ENCODE peak calls at places on chromosome X, in four cellular contexts. O is HepG2, F is K562, I is GM12878. C is an unnamed sample.

GRCh38 chrX:37956223-37956622 is 50.1 kb upstream of the SYTL5 start:
- DNase-seq in F (no peak), O (no peak), I (no peak), C (no peak)

GRCh38 chrX:94908171-94908570 is 1234.2 kb downstream of the FAM133A start:
- DNase-seq in I (no peak), F (no peak), O (no peak), C (no peak)

GRCh38 chrX:114162068-114162735 is 421.7 kb upstream of the HTR2C start:
- DNase-seq in I (no peak), O (peak; percentile 0), F (peak; percentile 56), C (peak; percentile 72)

GRCh38 chrX:56314334-56314733 is 82.2 kb downstream of the KLF8 start:
- DNase-seq in O (no peak), F (no peak), I (no peak), C (no peak)

GRCh38 chrX:623599-624323 is 6.8 kb upstream of the SHOX start:
- DNase-seq in I (no peak), F (no peak), O (no peak), C (peak; percentile 70)

GRCh38 chrX:11968470-11968869 is 169.8 kb upstream of the FRMPD4 start:
- DNase-seq in I (no peak), F (no peak), O (peak; percentile 1), C (no peak)

GRCh38 chrX:45849261-45849660 is 648.6 kb upstream of the DIPK2B start:
- DNase-seq in O (peak; percentile 61), F (peak; percentile 4), I (no peak), C (no peak)

GRCh38 chrX:8126092-8126491 is 45.0 kb downstream of the VCX2 start:
- DNase-seq in I (no peak), O (no peak), F (no peak), C (no peak)

GRCh38 chrX:26918633-26919032 is 544.5 kb downstream of the PPP4R3C start:
- DNase-seq in I (no peak), O (peak; percentile 23), F (peak; percentile 9), C (peak; percentile 12)

GRCh38 chrX:142884853-142885252 is 140.9 kb upstream of the SPANXN4 start:
- DNase-seq in O (no peak), F (no peak), I (no peak), C (no peak)

GRCh38 chrX:14922437-14922836 is 49.2 kb downstream of the MOSPD2 start:
- DNase-seq in I (no peak), O (no peak), F (no peak), C (no peak)

GRCh38 chrX:128518508-128518907 is 466.3 kb upstream of the ACTRT1 start:
- DNase-seq in O (peak; percentile 6), I (no peak), F (no peak), C (no peak)

GRCh38 chrX:47515941-47516649 is 33.1 kb upstream of the ZNF41 start:
- DNase-seq in I (no peak), F (no peak), O (no peak), C (no peak)

GRCh38 chrX:2457289-2458133 is 43.3 kb downstream of the DHRSX start:
- DNase-seq in O (no peak), F (peak; percentile 95), I (no peak), C (peak; percentile 39)

GRCh38 chrX:15674514-15674898 is 9.9 kb upstream of the CLTRN start:
- DNase-seq in O (peak; percentile 91), I (peak; percentile 94), F (peak; percentile 96), C (peak; percentile 72)

GRCh38 chrX:133653363-133653762 is 238.1 kb upstream of the GPC4 start:
- DNase-seq in I (no peak), F (no peak), O (no peak), C (no peak)

GRCh38 chrX:35104626-35105025 is 162.0 kb downstream of the FAM47B start:
- DNase-seq in F (no peak), I (no peak), O (no peak), C (no peak)

GRCh38 chrX:47854474-47854873 is 17.8 kb downstream of the ZNF81 start:
- DNase-seq in F (peak; percentile 24), O (no peak), I (no peak), C (peak; percentile 29)

GRCh38 chrX:135974279-135974856 is 580 bp upstream of the MMGT1 start:
- DNase-seq in I (no peak), F (peak; percentile 74), O (peak; percentile 2), C (peak; percentile 68)

GRCh38 chrX:74449937-74450330 is 28.6 kb downstream of the SLC16A2 start:
- DNase-seq in F (no peak), O (no peak), I (no peak), C (no peak)

GRCh38 chrX:143873343-143873742 is 10.5 kb upstream of the UBE2NL start:
- DNase-seq in F (no peak), I (no peak), O (no peak), C (no peak)

GRCh38 chrX:46791927-46792825 is 33.3 kb upstream of the SLC9A7 start:
- DNase-seq in O (peak; percentile 32), I (peak; percentile 68), F (peak; percentile 16), C (peak; percentile 16)

GRCh38 chrX:1903380-1903935 is 288.6 kb downstream of the ASMT start:
- DNase-seq in I (no peak), O (peak; percentile 70), F (no peak), C (no peak)

GRCh38 chrX:149711545-149712236 is at the start of gene MAGEA11:
- DNase-seq in I (no peak), O (no peak), F (no peak), C (no peak)

GRCh38 chrX:74195605-74196004 is 108.4 kb upstream of the ZCCHC13 start:
- DNase-seq in F (no peak), O (no peak), I (no peak), C (no peak)

GRCh38 chrX:54182864-54183613 is at the start of gene FAM120C:
- DNase-seq in F (peak; percentile 75), O (peak; percentile 51), I (peak; percentile 40), C (peak; percentile 44)

GRCh38 chrX:119686087-119686639 is 6.8 kb downstream of the SEPTIN6 start:
- DNase-seq in F (no peak), O (no peak), I (peak; percentile 76), C (no peak)

GRCh38 chrX:23908219-23909003 is 605 bp downstream of the CXorf58 start:
- DNase-seq in O (no peak), F (peak; percentile 51), I (no peak), C (peak; percentile 12)

GRCh38 chrX:136999021-136999420 is 34.8 kb downstream of the GPR101 start:
- DNase-seq in O (no peak), F (no peak), I (no peak), C (no peak)

GRCh38 chrX:54045563-54046228 is 1.4 kb upstream of the PHF8 start:
- DNase-seq in O (peak; percentile 87), I (no peak), F (no peak), C (no peak)

GRCh38 chrX:131316260-131316659 is 27.2 kb upstream of the IGSF1 start:
- DNase-seq in I (no peak), F (no peak), O (no peak), C (no peak)

GRCh38 chrX:18210470-18210869 is 10.2 kb downstream of the BEND2 start:
- DNase-seq in I (no peak), F (peak; percentile 9), O (no peak), C (no peak)

GRCh38 chrX:119512145-119512800 is 44.0 kb downstream of the SLC25A5 start:
- DNase-seq in F (peak; percentile 80), O (peak; percentile 75), I (no peak), C (peak; percentile 61)

GRCh38 chrX:50707955-50708694 is 105.9 kb downstream of the SHROOM4 start:
- DNase-seq in I (no peak), O (no peak), F (no peak), C (no peak)

GRCh38 chrX:20372533-20372932 is 105.8 kb upstream of the RPS6KA3 start:
- DNase-seq in F (no peak), I (no peak), O (no peak), C (no peak)
- TF ChIP-seq NR2C2 in F (no peak), I (no peak), O (no peak), C (no peak)

GRCh38 chrX:17081969-17082368 is 135.5 kb downstream of the REPS2 start:
- DNase-seq in F (no peak), O (no peak), I (no peak), C (no peak)

GRCh38 chrX:17082831-17083230 is 136.4 kb downstream of the REPS2 start:
- DNase-seq in I (no peak), O (peak; percentile 9), F (peak; percentile 21), C (no peak)

GRCh38 chrX:17081535-17081934 is 135.1 kb downstream of the REPS2 start:
- DNase-seq in F (no peak), I (no peak), O (no peak), C (no peak)

DNA sequence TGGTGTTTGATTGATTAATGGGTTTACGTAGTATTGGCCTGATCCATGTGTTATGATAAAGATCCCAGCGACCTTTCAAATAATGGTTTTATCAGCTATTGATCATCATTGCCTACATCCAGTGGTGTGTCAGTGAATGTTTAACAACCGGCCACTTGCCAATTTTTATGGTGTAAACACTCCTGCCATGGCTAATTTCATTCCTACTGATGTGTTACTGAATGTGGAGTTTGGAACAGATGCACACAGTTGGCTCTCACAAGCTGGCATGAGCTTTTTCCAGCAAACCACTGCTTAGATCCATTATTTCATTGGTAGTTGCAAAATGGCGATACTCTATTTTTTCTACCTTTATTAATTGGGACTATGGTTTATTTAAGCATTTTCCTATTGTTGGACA is 139.9 kb downstream of the REPS2 start:
- DNase-seq in F (no peak), O (no peak), I (no peak), C (no peak)
- TF ChIP-seq NR2C2 in F (no peak), O (no peak), I (no peak), C (no peak)

GRCh38 chrX:134654398-134655012 is 3.8 kb downstream of the PLAC1 start:
- DNase-seq in I (no peak), O (no peak), F (no peak), C (no peak)
- TF ChIP-seq NR2C2 in I (no peak), O (no peak), F (no peak), C (no peak)

GRCh38 chrX:152601848-152602616 is 35.7 kb upstream of the GABRQ start:
- DNase-seq in O (peak; percentile 1), I (no peak), F (peak; percentile 50), C (peak; percentile 19)

DNA sequence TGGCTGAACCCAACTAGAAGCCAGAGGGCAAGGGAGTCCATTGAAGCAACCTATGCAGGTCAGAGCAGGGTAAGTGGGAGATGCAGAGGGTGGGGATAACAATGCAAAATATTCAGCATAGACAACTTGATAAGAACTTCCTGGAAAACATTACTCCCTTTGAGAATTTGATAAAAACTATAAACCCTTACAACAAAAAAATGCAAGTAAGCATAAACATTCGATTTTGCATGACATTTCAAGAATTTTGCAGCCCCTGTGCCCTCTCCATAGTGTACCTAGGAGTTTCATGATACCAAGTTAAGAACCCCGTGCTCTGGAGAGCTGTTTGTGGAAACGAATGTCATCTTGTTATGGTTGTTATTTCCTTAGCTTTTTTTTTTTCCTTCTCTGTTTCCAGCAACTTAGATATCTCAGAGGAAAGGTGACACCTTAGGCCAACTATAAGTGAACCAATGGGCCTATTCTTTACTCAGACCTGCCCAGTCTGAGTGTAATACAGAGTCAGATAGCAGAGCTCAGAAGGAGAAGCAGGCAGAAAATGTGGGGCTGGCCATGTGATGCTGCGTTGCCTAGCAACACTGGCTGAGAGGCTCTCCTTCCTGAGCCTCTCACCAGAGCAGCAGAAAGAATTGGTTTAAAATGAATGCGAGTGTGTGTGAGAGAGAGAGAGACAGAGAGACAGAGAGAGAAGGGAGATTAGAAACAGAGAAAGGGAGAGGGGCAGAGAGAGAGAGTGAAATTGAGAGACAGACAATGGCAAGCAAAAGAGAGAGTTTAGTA is 36.7 kb upstream of the GABRQ start:
- DNase-seq in O (no peak), F (peak; percentile 11), I (no peak), C (no peak)
- TF ChIP-seq NR2C2 in O (no peak), F (no peak), I (no peak), C (no peak)

GRCh38 chrX:66163849-66164401 is at the start of gene HEPH:
- DNase-seq in F (peak; percentile 79), I (peak; percentile 12), O (no peak), C (peak; percentile 12)
- TF ChIP-seq NR2C2 in F (no peak), I (no peak), O (no peak), C (no peak)

GRCh38 chrX:154032156-154032555 is 12.5 kb upstream of the IRAK1 start:
- DNase-seq in F (no peak), I (no peak), O (no peak), C (no peak)
- TF ChIP-seq NR2C2 in F (no peak), I (no peak), O (no peak), C (no peak)

C was measured in WTC11.